ENCODE peak calls at places on chromosome 7, in five cellular contexts. Q is transverse colon; D is heart right ventricle; A is CD4-positive, CD25-positive, alpha-beta regulatory T cell; C is tibial artery. B is an unnamed sample. For H3K27me3 and H3K4me1, the result is how much of the 10 kb centered on the place peaks cover.

GRCh38 chr7:1668932-1669485 is 1.1 kb upstream of the ELFN1 start:
- DNase-seq in C (peak), D (no peak), A (no peak), Q (no peak), B (no peak)

GRCh38 chr7:94303736-94304135 is 91.0 kb upstream of the COL1A2 start:
- DNase-seq in D (peak), A (no peak), Q (peak), C (peak), B (no peak)

GRCh38 chr7:21580073-21580521 is 37.3 kb downstream of the DNAH11 start:
- DNase-seq in Q (no peak), A (no peak), C (no peak), D (no peak), B (no peak)

GRCh38 chr7:158133515-158134271 is 453.9 kb downstream of the PTPRN2 start:
- DNase-seq in Q (no peak), A (no peak), D (no peak), C (peak), B (no peak)

GRCh38 chr7:44618754-44619153 is 12.3 kb downstream of the OGDH start:
- DNase-seq in Q (no peak), A (no peak), D (no peak), C (no peak), B (no peak)

GRCh38 chr7:76368190-76368589 is 9.4 kb upstream of the YWHAG start:
- DNase-seq in C (no peak), Q (no peak), D (no peak), A (no peak), B (no peak)

GRCh38 chr7:154647625-154648024 is 355.3 kb downstream of the PAXIP1 start:
- DNase-seq in A (no peak), C (no peak), Q (no peak), D (no peak), B (no peak)

GRCh38 chr7:66505531-66506451 is 122.9 kb upstream of the KCTD7 start:
- DNase-seq in D (no peak), Q (no peak), C (no peak), A (no peak), B (no peak)

GRCh38 chr7:40001649-40002048 is 51.6 kb downstream of the CDK13 start:
- DNase-seq in C (no peak), D (no peak), A (no peak), Q (no peak), B (no peak)
- H3K27me3 ChIP-seq in C (under half), D (under half), A (under half), Q (under half), B (under half)

GRCh38 chr7:150369740-150370501 is 1.3 kb downstream of the REPIN1 start:
- DNase-seq in A (no peak), D (no peak), C (no peak), Q (no peak), B (no peak)
- H3K4me1 ChIP-seq in A (under half), D (half or more), C (under half), Q (half or more), B (half or more)

DNA sequence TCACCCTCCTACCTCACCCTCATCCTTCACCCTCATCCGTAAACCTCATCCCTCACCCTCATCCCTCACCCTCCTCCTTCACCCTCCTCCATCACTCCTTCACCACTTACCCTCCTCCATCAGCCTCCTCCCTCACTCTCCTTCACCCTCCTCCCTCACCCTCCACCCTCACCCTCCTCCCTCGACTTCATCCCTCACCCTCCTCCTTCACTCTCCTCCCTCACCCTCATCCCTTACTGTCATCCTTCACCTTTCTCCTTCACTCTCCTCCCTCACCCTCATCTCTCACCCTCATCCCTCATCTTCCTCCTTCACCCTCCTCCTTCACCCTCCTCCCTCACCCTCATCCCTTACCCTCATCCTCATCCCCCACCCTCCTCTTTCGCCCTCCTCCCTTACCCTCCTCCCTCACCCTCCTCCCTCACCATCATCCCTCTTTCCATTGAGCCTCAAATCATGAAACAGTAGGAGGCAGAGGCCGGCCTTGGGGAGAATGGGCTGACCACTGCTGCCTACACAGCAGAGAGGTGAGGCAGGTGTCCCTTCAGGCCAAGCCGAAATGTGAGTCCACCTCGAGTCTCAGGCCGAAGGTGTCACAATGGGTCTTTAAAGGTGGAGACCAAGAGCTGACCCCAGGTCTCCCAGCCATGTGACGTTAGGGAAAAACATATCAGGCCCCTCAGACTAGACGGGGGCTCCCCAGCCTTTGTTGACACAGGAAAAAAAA is 53.0 kb downstream of the PDGFA start:
- DNase-seq in C (peak), Q (no peak), A (no peak), D (no peak), B (no peak)
- H3K27me3 ChIP-seq in C (under half), Q (under half), A (under half), D (under half), B (under half)

GRCh38 chr7:36711256-36711655 is 13.0 kb downstream of the AOAH start:
- DNase-seq in Q (no peak), A (no peak), C (no peak), D (no peak), B (no peak)
- H3K4me1 ChIP-seq in Q (under half), A (under half), C (under half), D (under half), B (under half)

DNA sequence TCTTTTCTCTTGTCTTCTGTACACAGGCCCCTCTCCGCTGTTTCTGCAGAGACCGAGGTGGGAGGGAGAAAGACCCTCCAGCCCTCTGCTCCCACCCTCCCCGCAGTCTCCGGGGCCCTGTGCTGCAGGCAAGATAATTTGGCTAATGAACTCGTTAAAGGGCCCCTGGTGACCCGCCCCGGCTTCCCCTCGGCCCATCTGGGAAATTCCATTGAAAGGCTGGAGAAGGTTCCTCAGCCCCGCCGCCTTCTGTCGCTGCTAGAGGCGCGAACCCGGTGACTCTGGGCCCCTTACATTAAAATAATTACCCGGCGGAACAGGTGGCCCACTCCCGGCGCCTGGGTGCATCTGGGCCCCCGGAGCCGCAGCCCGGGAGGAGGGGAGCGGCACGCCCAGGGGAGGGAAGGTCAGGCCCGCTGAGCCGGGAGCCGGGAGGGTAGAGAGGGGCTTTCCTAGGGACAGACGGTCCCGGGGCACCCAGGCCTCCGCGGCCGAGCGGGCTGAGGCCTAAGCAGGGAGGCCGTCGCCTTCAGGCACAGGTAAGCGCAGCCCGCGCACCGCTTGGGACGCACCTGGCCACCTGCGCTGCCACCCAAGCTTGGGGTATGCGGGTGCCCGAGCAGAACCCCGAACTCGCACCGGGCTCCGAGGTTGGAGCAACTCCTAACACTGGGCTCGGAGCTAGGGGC is 7.3 kb upstream of the MNX1 start:
- DNase-seq in D (no peak), Q (no peak), C (no peak), A (no peak), B (no peak)
- H3K27me3 ChIP-seq in D (half or more), Q (half or more), C (under half), A (under half), B (half or more)

DNA sequence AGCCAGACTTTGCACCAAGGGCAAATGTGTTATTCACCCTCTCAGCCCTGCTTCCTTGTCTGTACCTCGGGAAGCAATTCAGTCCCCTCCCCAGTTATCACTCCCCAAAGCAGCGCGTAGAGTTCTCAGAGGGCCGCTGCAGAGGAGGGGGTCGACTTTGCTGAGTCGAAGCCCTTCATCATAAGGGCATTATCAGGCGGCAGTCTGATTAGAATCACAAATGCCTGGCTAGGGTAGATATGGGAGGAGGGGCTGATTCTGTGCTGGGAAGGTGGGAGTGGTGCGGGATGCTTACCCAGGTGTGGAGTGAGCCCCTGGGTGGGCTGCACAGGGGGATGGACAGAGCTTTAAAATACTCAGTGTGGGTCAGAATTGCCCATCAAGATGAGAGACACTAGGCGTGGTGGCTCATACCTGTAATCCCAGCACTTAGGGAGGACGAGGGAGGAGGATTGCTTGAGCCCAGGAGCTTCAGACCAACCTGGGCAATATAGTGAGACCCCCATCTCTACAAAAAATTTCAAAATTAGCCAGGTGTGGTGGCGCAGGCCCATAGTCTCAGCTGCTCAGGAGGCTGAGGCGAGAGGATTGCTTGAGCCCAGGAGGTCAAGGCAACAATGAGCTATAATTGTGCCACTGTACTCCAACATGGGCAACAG is 36.1 kb downstream of the COL26A1 start:
- DNase-seq in C (no peak), A (no peak), D (no peak), Q (no peak), B (no peak)
- H3K4me1 ChIP-seq in C (under half), A (under half), D (under half), Q (under half), B (under half)

GRCh38 chr7:128356546-128357365 is 4.7 kb downstream of the PRRT4 start:
- DNase-seq in A (no peak), C (no peak), D (no peak), Q (no peak), B (no peak)
- H3K27me3 ChIP-seq in A (under half), C (under half), D (under half), Q (half or more), B (half or more)

B was measured in left ventricle myocardium inferior.